ENCODE peak calls at places on chromosome 13, in four cellular contexts. Q is GM23248, V is tibial nerve, T is fibroblast of lung. Z is an unnamed sample.

GRCh38 chr13:78241278-78241919 is 322.8 kb upstream of the EDNRB start:
- DNase-seq in Q (peak), V (no peak), T (peak), Z (peak)

GRCh38 chr13:20105161-20105689 is 55.6 kb downstream of the GJA3 start:
- DNase-seq in Q (no peak), V (no peak), T (no peak), Z (no peak)

GRCh38 chr13:83281666-83282065 is 600.6 kb downstream of the SLITRK1 start:
- DNase-seq in Q (no peak), V (no peak), T (peak), Z (no peak)

GRCh38 chr13:98279473-98280175 is 102.6 kb upstream of the RNF113B start:
- DNase-seq in Q (no peak), V (no peak), T (no peak), Z (no peak)

GRCh38 chr13:21504379-21504778 is 45.3 kb upstream of the ZDHHC20 start:
- DNase-seq in Q (no peak), V (no peak), T (no peak), Z (no peak)

GRCh38 chr13:51818771-51819511 is 15.0 kb upstream of the DHRS12 start:
- DNase-seq in Q (peak), V (no peak), T (peak), Z (no peak)

GRCh38 chr13:42876810-42877550 is 95.6 kb downstream of the FAM216B start:
- DNase-seq in Q (peak), V (no peak), T (peak), Z (peak)

GRCh38 chr13:100269837-100270236 is 180.9 kb downstream of the PCCA start:
- DNase-seq in Q (peak), V (peak), T (peak), Z (peak)

GRCh38 chr13:92802776-92803175 is 423.8 kb upstream of the GPC6 start:
- DNase-seq in Q (no peak), V (no peak), T (no peak), Z (no peak)

GRCh38 chr13:36332986-36333385 is 13.2 kb downstream of the SPART start:
- DNase-seq in Q (peak), V (no peak), T (peak), Z (no peak)

GRCh38 chr13:44244288-44244687 is 129.3 kb upstream of the SERP2 start:
- DNase-seq in Q (peak), V (no peak), T (peak), Z (no peak)

DNA sequence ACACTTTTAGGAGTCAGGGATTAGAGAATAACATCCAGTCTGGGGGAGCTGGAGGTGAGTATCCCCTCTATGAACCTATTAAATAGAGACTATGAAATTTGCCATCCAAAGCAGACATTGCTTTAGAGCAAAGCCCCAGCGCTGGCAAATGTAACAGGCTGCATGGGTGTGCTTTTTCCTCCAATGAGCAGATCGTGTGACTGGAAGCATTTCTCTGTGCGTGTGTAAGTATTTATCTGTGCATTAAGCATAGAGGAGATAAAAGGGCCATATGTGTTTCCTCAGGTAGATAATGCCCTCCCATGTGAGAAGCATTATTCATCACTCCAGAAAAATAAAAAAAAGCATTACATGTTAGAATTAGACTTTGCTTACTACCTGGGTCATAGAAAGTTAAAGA is 924 bp downstream of the TNFSF13B start:
- DNase-seq in Q (peak), V (no peak), T (no peak), Z (no peak)
- H3K4me3 ChIP-seq in Q (peak), V (peak), T (peak), Z (peak)

GRCh38 chr13:94858856-94859811 is 146.8 kb upstream of the SOX21 start:
- DNase-seq in Q (no peak), V (peak), T (peak), Z (no peak)

GRCh38 chr13:94859812-94860210 is 147.5 kb upstream of the SOX21 start:
- DNase-seq in Q (no peak), V (no peak), T (no peak), Z (no peak)

GRCh38 chr13:94860981-94861407 is 148.6 kb upstream of the SOX21 start:
- DNase-seq in Q (peak), V (no peak), T (peak), Z (no peak)
- H3K4me3 ChIP-seq in Q (peak), V (peak), T (peak), Z (peak)

DNA sequence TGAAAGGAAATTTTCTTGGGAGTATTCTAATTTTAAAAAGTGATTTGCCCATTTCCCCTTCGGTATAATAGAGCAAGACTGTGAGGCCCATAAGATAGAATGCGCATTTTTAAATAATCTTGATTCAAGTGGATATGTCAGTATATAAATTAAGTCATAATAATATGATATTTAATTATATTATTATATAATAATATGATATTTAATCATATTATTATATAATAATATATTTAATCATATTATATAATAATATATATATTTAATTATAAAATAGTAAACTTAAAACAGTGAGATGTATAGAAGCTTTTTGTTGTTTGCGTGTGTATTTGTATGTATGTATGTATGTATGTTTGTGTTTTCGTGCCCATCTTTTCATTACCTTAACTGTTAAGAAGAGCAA is 682.5 kb downstream of the PCDH9 start:
- DNase-seq in Q (no peak), V (no peak), T (no peak), Z (no peak)
- H3K4me3 ChIP-seq in Q (no peak), V (no peak), T (no peak), Z (no peak)

DNA sequence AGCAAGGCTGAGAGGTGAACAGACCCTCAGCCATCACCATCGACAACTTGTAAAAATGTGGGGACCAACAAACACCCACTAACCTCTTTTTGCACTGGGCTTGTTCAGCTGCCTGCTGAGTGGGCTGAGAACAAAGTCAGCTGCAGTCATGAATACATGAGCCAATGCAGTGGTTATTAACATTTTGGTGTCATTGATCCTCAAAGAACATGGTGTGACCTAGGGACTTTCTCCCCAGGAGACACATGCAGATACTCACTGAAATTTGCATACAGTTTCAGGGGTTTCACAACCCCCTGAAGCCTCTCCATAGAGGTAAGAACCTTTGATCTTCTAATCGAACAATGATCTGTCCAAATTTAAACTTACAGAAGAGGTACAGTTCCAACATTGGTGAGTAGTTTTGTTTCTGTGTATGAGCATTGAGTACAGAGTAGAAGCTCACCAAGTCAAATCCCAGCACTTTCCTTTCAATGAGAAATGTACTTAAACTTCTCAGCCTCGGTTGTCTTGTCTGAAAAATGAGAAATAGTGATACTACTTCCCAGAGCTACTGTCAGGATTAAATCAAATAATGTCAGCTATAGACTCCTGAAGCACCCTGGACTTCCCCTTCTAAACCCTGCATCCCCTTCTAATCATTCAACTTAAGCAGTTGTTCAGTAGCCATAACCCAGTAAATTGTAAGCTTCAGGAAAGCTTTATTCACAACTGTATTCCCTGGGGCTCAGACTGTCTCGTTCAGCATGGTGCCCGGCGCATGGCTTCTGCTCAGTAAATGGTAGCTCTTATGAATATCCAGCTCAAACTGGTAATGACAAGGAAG is 148.7 kb downstream of the FOXO1 start:
- DNase-seq in Q (no peak), V (no peak), T (no peak), Z (no peak)
- H3K4me3 ChIP-seq in Q (no peak), V (no peak), T (no peak), Z (no peak)